ENCODE peak calls at places on chromosomes 6 and 20, in seven cellular contexts. W is AG04450, G is lung, K is left ventricle myocardium inferior, X is psoas muscle, J is endodermal cell, U is IMR-90. L is an unnamed sample. For H3K27me3, the result is how much of the 10 kb centered on the place peaks cover.

GRCh38 chr6:31525932-31526591 is 2.7 kb upstream of the MCCD1 start:
- DNase-seq in W (no peak), G (no peak), K (no peak), X (no peak), J (no peak), U (peak), L (no peak)

GRCh38 chr6:30885481-30885998 is 1.2 kb downstream of the DDR1 start:
- DNase-seq in W (no peak), G (peak), K (no peak), X (no peak), J (no peak), U (peak), L (no peak)

GRCh38 chr20:33859157-33859695 is 48.1 kb downstream of the CHMP4B start:
- DNase-seq in W (no peak), G (no peak), K (no peak), X (no peak), J (no peak), U (no peak), L (no peak)

GRCh38 chr6:23775127-23775526 is 350.9 kb upstream of the NRSN1 start:
- DNase-seq in W (no peak), G (no peak), K (no peak), X (no peak), J (peak), U (no peak), L (no peak)

GRCh38 chr6:138999949-139000725 is 12.1 kb upstream of the REPS1 start:
- DNase-seq in W (no peak), G (no peak), K (no peak), X (no peak), J (no peak), U (no peak), L (no peak)

GRCh38 chr6:79964607-79965081 is 17.3 kb upstream of the ELOVL4 start:
- DNase-seq in W (no peak), G (no peak), K (no peak), X (no peak), J (no peak), U (no peak), L (no peak)

GRCh38 chr20:2838847-2839671 is 1.4 kb downstream of the PCED1A start:
- DNase-seq in W (no peak), G (no peak), K (no peak), X (no peak), J (no peak), U (no peak), L (no peak)

GRCh38 chr20:24577271-24577909 is 108.0 kb downstream of the SYNDIG1 start:
- DNase-seq in W (no peak), G (no peak), K (no peak), X (no peak), J (peak), U (no peak), L (no peak)

GRCh38 chr20:55580475-55580874 is 424.8 kb downstream of the CBLN4 start:
- DNase-seq in W (no peak), G (no peak), K (no peak), X (no peak), J (no peak), U (no peak), L (no peak)

GRCh38 chr6:153150767-153151440 is 19.8 kb upstream of the RGS17 start:
- DNase-seq in W (no peak), G (no peak), K (no peak), X (no peak), J (no peak), U (no peak), L (no peak)

GRCh38 chr20:3203315-3204123 is 963 bp downstream of the DDRGK1 start:
- DNase-seq in W (no peak), G (peak), K (no peak), X (no peak), J (peak), U (no peak), L (no peak)

GRCh38 chr20:10671850-10672578 is 1.8 kb downstream of the JAG1 start:
- DNase-seq in W (no peak), G (peak), K (peak), X (peak), J (peak), U (peak), L (peak)

GRCh38 chr20:14715400-14715799 is 378.0 kb upstream of the FLRT3 start:
- DNase-seq in W (no peak), G (no peak), K (no peak), X (no peak), J (no peak), U (no peak), L (no peak)

GRCh38 chr6:27492776-27493175 is 19.9 kb upstream of the ZNF184 start:
- DNase-seq in W (no peak), G (no peak), K (no peak), X (no peak), J (no peak), U (no peak), L (no peak)

GRCh38 chr6:14903176-14904088 is 342.4 kb upstream of the JARID2 start:
- DNase-seq in W (no peak), G (no peak), K (no peak), X (no peak), J (no peak), U (no peak), L (no peak)

GRCh38 chr6:114108119-114109002 is 137.4 kb upstream of the HDAC2 start:
- DNase-seq in W (peak), G (peak), K (peak), X (peak), J (peak), U (peak), L (peak)

GRCh38 chr20:33490023-33490933 is at the start of gene CBFA2T2:
- DNase-seq in W (peak), G (no peak), K (peak), X (peak), J (no peak), U (peak), L (peak)

GRCh38 chr6:167932468-167933276 is 64.8 kb upstream of the KIF25 start:
- DNase-seq in W (no peak), G (no peak), K (no peak), X (no peak), J (no peak), U (no peak), L (no peak)

GRCh38 chr6:158517581-158517980 is 42.3 kb upstream of the TMEM181 start:
- DNase-seq in W (no peak), G (no peak), K (no peak), X (no peak), J (peak), U (no peak), L (no peak)

GRCh38 chr6:156857573-156857972 is 80.4 kb downstream of the ARID1B start:
- DNase-seq in W (no peak), G (no peak), K (no peak), X (no peak), J (no peak), U (peak), L (no peak)

GRCh38 chr6:20906938-20907337 is 372.7 kb downstream of the CDKAL1 start:
- DNase-seq in W (peak), G (no peak), K (no peak), X (no peak), J (no peak), U (peak), L (no peak)

GRCh38 chr20:45097485-45098095 is 3.3 kb downstream of the KCNS1 start:
- DNase-seq in W (no peak), G (no peak), K (no peak), X (no peak), J (no peak), U (no peak), L (no peak)

GRCh38 chr6:148265058-148265457 is 77.6 kb upstream of the SASH1 start:
- DNase-seq in W (no peak), G (no peak), K (no peak), X (no peak), J (no peak), U (no peak), L (no peak)

GRCh38 chr20:50395258-50395729 is 114.9 kb upstream of the PTPN1 start:
- DNase-seq in W (no peak), G (peak), K (peak), X (peak), J (no peak), U (peak), L (peak)

GRCh38 chr6:170344631-170345576 is 38.3 kb downstream of the FAM120B start:
- DNase-seq in W (no peak), G (no peak), K (no peak), X (no peak), J (peak), U (peak), L (peak)

GRCh38 chr6:93447874-93448273 is 28.5 kb upstream of the EPHA7 start:
- DNase-seq in W (no peak), G (no peak), K (no peak), X (no peak), J (no peak), U (no peak), L (no peak)

GRCh38 chr6:27312146-27312949 is at the start of gene POM121L2:
- DNase-seq in W (no peak), G (peak), K (no peak), X (peak), J (peak), U (peak), L (no peak)

GRCh38 chr6:143542915-143543314 is 31.4 kb upstream of the FUCA2 start:
- DNase-seq in W (no peak), G (no peak), K (no peak), X (no peak), J (no peak), U (peak), L (no peak)

GRCh38 chr6:117711369-117711768 is 36.1 kb downstream of the NUS1 start:
- DNase-seq in W (no peak), G (no peak), K (no peak), X (no peak), J (no peak), U (no peak), L (no peak)

GRCh38 chr6:158771399-158772158 is 47.6 kb downstream of the EZR start:
- DNase-seq in W (no peak), G (no peak), K (no peak), X (no peak), J (no peak), U (no peak), L (no peak)

GRCh38 chr20:37528442-37529213 is 952 bp upstream of the BLCAP start:
- DNase-seq in W (no peak), G (no peak), K (no peak), X (no peak), J (peak), U (no peak), L (no peak)

GRCh38 chr6:138896104-138896756 is 91.8 kb downstream of the REPS1 start:
- DNase-seq in W (no peak), G (no peak), K (no peak), X (no peak), J (no peak), U (no peak), L (no peak)

GRCh38 chr20:4369798-4370124 is 351.9 kb upstream of the PRND start:
- DNase-seq in W (no peak), G (no peak), K (no peak), X (no peak), J (no peak), U (no peak), L (no peak)

DNA sequence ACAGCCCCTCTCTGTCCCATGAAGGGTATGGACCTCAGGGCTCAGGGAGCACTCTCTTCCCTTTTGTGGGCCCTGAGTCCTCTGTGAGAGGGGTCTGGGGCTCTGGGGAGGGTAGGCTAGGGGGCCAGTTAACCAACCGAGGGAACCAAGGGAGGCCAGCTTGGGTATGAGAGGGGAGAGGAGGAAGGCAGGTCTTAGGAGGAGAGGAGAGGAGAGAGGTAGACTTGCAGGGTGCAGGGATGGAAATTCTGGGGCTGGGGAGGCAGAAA is 720 bp downstream of the DUSP15 start:
- DNase-seq in W (no peak), G (no peak), K (no peak), X (no peak), J (no peak), U (no peak), L (no peak)
- H3K4me3 ChIP-seq in W (no peak), G (no peak), K (peak), X (peak), J (peak), U (no peak), L (peak)

DNA sequence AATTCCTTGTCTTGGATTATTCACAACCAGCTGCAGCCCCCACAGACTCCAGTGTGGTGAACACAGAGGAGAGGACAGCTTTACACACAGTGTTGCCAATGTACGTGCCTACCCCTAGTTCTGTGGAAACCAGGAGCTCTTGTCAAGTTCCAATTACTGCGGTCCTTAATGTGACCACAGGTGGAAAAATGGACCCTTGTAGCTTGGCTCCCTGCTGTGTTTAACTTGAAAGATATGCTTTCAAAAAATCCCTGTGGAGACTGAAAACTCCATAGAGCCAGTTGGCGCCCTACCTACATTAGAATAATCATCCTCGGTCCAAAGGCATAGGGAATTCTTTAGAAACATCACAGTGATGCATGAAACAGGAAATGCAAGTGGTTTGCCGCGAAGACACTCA is 118.3 kb upstream of the SLC22A23 start:
- DNase-seq in W (no peak), G (no peak), K (no peak), X (no peak), J (no peak), U (no peak), L (no peak)
- H3K27me3 ChIP-seq in W (half or more), G (under half), K (half or more), X (under half), J (under half), U (half or more), L (under half)

GRCh38 chr20:22385602-22386299 is 198.6 kb downstream of the FOXA2 start:
- DNase-seq in W (no peak), G (no peak), K (no peak), X (no peak), J (no peak), U (no peak), L (no peak)
- TF ChIP-seq CTCF in W (no peak), G (no peak), K (no peak), X (no peak), J (peak), U (no peak), L (no peak)

GRCh38 chr20:11687546-11688292 is 230.0 kb upstream of the BTBD3 start:
- DNase-seq in W (no peak), G (no peak), K (no peak), X (no peak), J (no peak), U (no peak), L (no peak)
- H3K4me3 ChIP-seq in W (no peak), G (no peak), K (no peak), X (no peak), J (peak), U (no peak), L (peak)

L was measured in heart right ventricle.